ENCODE peak calls at places on chromosomes 2 and 18, in ten cellular contexts. One of them, this sample, is unnamed.

GRCh38 chr2:112059671-112060070 is 4.6 kb downstream of the TMEM87B start:
- DNase-seq in mammary epithelial cell: no peak
- DNase-seq in thoracic aorta: no peak
- DNase-seq in sigmoid colon: no peak
- DNase-seq in body of pancreas: no peak
- DNase-seq in mucosa of descending colon: no peak
- DNase-seq in heart right ventricle: no peak
- DNase-seq in mesendoderm: no peak
- DNase-seq in A549: no peak
- DNase-seq in OCI-LY7: no peak
- DNase-seq in this sample: no peak

GRCh38 chr2:200577000-200577399 is 8.8 kb upstream of the AOX1 start:
- DNase-seq in mammary epithelial cell: no peak
- DNase-seq in thoracic aorta: no peak
- DNase-seq in sigmoid colon: no peak
- DNase-seq in body of pancreas: no peak
- DNase-seq in mucosa of descending colon: no peak
- DNase-seq in heart right ventricle: no peak
- DNase-seq in mesendoderm: no peak
- DNase-seq in A549: no peak
- DNase-seq in OCI-LY7: no peak
- DNase-seq in this sample: no peak

GRCh38 chr2:98830573-98831145 is 99.7 kb upstream of the MGAT4A start:
- DNase-seq in mammary epithelial cell: no peak
- DNase-seq in thoracic aorta: no peak
- DNase-seq in sigmoid colon: no peak
- DNase-seq in body of pancreas: no peak
- DNase-seq in mucosa of descending colon: no peak
- DNase-seq in heart right ventricle: no peak
- DNase-seq in mesendoderm: no peak
- DNase-seq in A549: no peak
- DNase-seq in OCI-LY7: no peak
- DNase-seq in this sample: no peak

GRCh38 chr18:70039186-70039585 is 91.5 kb upstream of the CD226 start:
- DNase-seq in mammary epithelial cell: no peak
- DNase-seq in thoracic aorta: no peak
- DNase-seq in sigmoid colon: no peak
- DNase-seq in body of pancreas: no peak
- DNase-seq in mucosa of descending colon: no peak
- DNase-seq in heart right ventricle: no peak
- DNase-seq in mesendoderm: no peak
- DNase-seq in A549: no peak
- DNase-seq in OCI-LY7: no peak
- DNase-seq in this sample: no peak

GRCh38 chr18:26655614-26656400 is 107.5 kb upstream of the KCTD1 start:
- DNase-seq in mammary epithelial cell: peak; percentile 63
- DNase-seq in thoracic aorta: no peak
- DNase-seq in sigmoid colon: peak; percentile 79
- DNase-seq in body of pancreas: peak; percentile 60
- DNase-seq in mucosa of descending colon: peak; percentile 72
- DNase-seq in heart right ventricle: peak; percentile 62
- DNase-seq in mesendoderm: peak; percentile 89
- DNase-seq in A549: peak; percentile 31
- DNase-seq in OCI-LY7: no peak
- DNase-seq in this sample: peak; percentile 70

GRCh38 chr2:104755026-104755856 is 98.7 kb upstream of the POU3F3 start:
- DNase-seq in mammary epithelial cell: no peak
- DNase-seq in thoracic aorta: no peak
- DNase-seq in sigmoid colon: no peak
- DNase-seq in body of pancreas: no peak
- DNase-seq in mucosa of descending colon: no peak
- DNase-seq in heart right ventricle: no peak
- DNase-seq in mesendoderm: peak; percentile 40
- DNase-seq in A549: no peak
- DNase-seq in OCI-LY7: no peak
- DNase-seq in this sample: no peak

GRCh38 chr2:172093416-172094318 is 8.4 kb downstream of the DLX1 start:
- DNase-seq in mammary epithelial cell: no peak
- DNase-seq in thoracic aorta: no peak
- DNase-seq in sigmoid colon: no peak
- DNase-seq in body of pancreas: no peak
- DNase-seq in mucosa of descending colon: no peak
- DNase-seq in heart right ventricle: no peak
- DNase-seq in mesendoderm: no peak
- DNase-seq in A549: no peak
- DNase-seq in OCI-LY7: no peak
- DNase-seq in this sample: no peak

GRCh38 chr2:44680424-44680971 is 261.0 kb upstream of the SIX3 start:
- DNase-seq in mammary epithelial cell: no peak
- DNase-seq in thoracic aorta: no peak
- DNase-seq in sigmoid colon: no peak
- DNase-seq in body of pancreas: no peak
- DNase-seq in mucosa of descending colon: no peak
- DNase-seq in heart right ventricle: no peak
- DNase-seq in mesendoderm: peak; percentile 61
- DNase-seq in A549: no peak
- DNase-seq in OCI-LY7: no peak
- DNase-seq in this sample: no peak

GRCh38 chr18:46068763-46069162 is 3.3 kb downstream of the PSTPIP2 start:
- DNase-seq in mammary epithelial cell: peak; percentile 57
- DNase-seq in thoracic aorta: no peak
- DNase-seq in sigmoid colon: no peak
- DNase-seq in body of pancreas: no peak
- DNase-seq in mucosa of descending colon: no peak
- DNase-seq in heart right ventricle: no peak
- DNase-seq in mesendoderm: no peak
- DNase-seq in A549: no peak
- DNase-seq in OCI-LY7: no peak
- DNase-seq in this sample: no peak

GRCh38 chr2:147345246-147345645 is 499.6 kb upstream of the ACVR2A start:
- DNase-seq in mammary epithelial cell: peak; percentile 56
- DNase-seq in thoracic aorta: no peak
- DNase-seq in sigmoid colon: no peak
- DNase-seq in body of pancreas: no peak
- DNase-seq in mucosa of descending colon: no peak
- DNase-seq in heart right ventricle: no peak
- DNase-seq in mesendoderm: no peak
- DNase-seq in A549: no peak
- DNase-seq in OCI-LY7: no peak
- DNase-seq in this sample: no peak

GRCh38 chr18:25300492-25300891 is 51.5 kb downstream of the ZNF521 start:
- DNase-seq in mammary epithelial cell: no peak
- DNase-seq in thoracic aorta: no peak
- DNase-seq in sigmoid colon: no peak
- DNase-seq in body of pancreas: no peak
- DNase-seq in mucosa of descending colon: no peak
- DNase-seq in heart right ventricle: no peak
- DNase-seq in mesendoderm: no peak
- DNase-seq in A549: no peak
- DNase-seq in OCI-LY7: no peak
- DNase-seq in this sample: no peak

GRCh38 chr2:171432969-171433762 is 624 bp downstream of the METTL8 start:
- DNase-seq in mammary epithelial cell: peak; percentile 85
- DNase-seq in thoracic aorta: no peak
- DNase-seq in sigmoid colon: no peak
- DNase-seq in body of pancreas: peak; percentile 31
- DNase-seq in mucosa of descending colon: peak; percentile 66
- DNase-seq in heart right ventricle: no peak
- DNase-seq in mesendoderm: peak; percentile 76
- DNase-seq in A549: peak; percentile 33
- DNase-seq in OCI-LY7: peak; percentile 88
- DNase-seq in this sample: peak; percentile 34

GRCh38 chr2:26526105-26526504 is 48.2 kb upstream of the OTOF start:
- DNase-seq in mammary epithelial cell: no peak
- DNase-seq in thoracic aorta: no peak
- DNase-seq in sigmoid colon: no peak
- DNase-seq in body of pancreas: no peak
- DNase-seq in mucosa of descending colon: no peak
- DNase-seq in heart right ventricle: no peak
- DNase-seq in mesendoderm: no peak
- DNase-seq in A549: no peak
- DNase-seq in OCI-LY7: no peak
- DNase-seq in this sample: no peak

GRCh38 chr2:147438897-147439296 is 405.9 kb upstream of the ACVR2A start:
- DNase-seq in mammary epithelial cell: no peak
- DNase-seq in thoracic aorta: no peak
- DNase-seq in sigmoid colon: no peak
- DNase-seq in body of pancreas: no peak
- DNase-seq in mucosa of descending colon: no peak
- DNase-seq in heart right ventricle: no peak
- DNase-seq in mesendoderm: peak; percentile 26
- DNase-seq in A549: no peak
- DNase-seq in OCI-LY7: no peak
- DNase-seq in this sample: no peak

GRCh38 chr2:49490710-49491109 is 336.4 kb upstream of the FSHR start:
- DNase-seq in mammary epithelial cell: peak; percentile 35
- DNase-seq in thoracic aorta: no peak
- DNase-seq in sigmoid colon: no peak
- DNase-seq in body of pancreas: peak; percentile 51
- DNase-seq in mucosa of descending colon: peak; percentile 44
- DNase-seq in heart right ventricle: no peak
- DNase-seq in mesendoderm: peak; percentile 93
- DNase-seq in A549: peak; percentile 1
- DNase-seq in OCI-LY7: peak; percentile 29
- DNase-seq in this sample: peak; percentile 45

DNA sequence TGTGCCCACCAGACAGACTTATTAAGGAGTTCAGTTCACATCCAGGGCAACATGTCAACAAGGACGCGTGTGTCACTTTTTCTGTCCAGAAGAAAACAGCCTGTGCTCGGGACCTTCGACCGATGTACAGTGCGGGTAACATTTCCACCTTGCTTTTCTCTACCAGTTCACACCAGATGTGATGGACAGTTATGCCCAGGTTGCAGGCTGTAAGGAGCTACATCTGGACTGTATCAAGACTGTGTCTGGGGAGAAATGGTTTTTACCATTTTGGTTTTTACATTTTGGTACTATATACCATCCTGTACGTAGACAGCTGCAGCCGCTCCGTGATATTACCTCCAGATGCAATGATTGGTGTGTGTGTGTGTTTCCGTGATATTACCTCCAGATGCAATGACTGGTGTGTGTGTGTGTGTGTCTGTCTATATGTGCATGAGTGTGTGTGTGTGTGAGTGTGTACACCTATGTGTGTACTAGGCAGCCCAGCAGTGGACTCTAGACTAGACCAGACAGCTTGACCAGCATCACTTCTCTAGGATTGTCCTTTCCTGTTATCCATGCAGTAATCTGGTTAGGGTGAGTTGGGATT is 118.0 kb downstream of the COL6A3 start:
- DNase-seq in mammary epithelial cell: no peak
- DNase-seq in thoracic aorta: no peak
- DNase-seq in sigmoid colon: peak; percentile 61
- DNase-seq in body of pancreas: no peak
- DNase-seq in mucosa of descending colon: no peak
- DNase-seq in heart right ventricle: no peak
- DNase-seq in mesendoderm: no peak
- DNase-seq in A549: no peak
- DNase-seq in OCI-LY7: no peak
- DNase-seq in this sample: no peak
- H3K4me1 ChIP-seq in mammary epithelial cell: peaks cover 50% of the 10 kb centered on the region
- H3K4me1 ChIP-seq in thoracic aorta: peaks cover 10% of the 10 kb centered on the region
- H3K4me1 ChIP-seq in sigmoid colon: peaks cover 80% of the 10 kb centered on the region
- H3K4me1 ChIP-seq in body of pancreas: peaks cover 12% of the 10 kb centered on the region
- H3K4me1 ChIP-seq in mucosa of descending colon: peaks cover 7% of the 10 kb centered on the region
- H3K4me1 ChIP-seq in heart right ventricle: peaks cover 7% of the 10 kb centered on the region
- H3K4me1 ChIP-seq in mesendoderm: no peaks in the 10 kb centered on the region
- H3K4me1 ChIP-seq in A549: peaks cover 27% of the 10 kb centered on the region
- H3K4me1 ChIP-seq in OCI-LY7: no peaks in the 10 kb centered on the region
- H3K4me1 ChIP-seq in this sample: peaks cover 27% of the 10 kb centered on the region

DNA sequence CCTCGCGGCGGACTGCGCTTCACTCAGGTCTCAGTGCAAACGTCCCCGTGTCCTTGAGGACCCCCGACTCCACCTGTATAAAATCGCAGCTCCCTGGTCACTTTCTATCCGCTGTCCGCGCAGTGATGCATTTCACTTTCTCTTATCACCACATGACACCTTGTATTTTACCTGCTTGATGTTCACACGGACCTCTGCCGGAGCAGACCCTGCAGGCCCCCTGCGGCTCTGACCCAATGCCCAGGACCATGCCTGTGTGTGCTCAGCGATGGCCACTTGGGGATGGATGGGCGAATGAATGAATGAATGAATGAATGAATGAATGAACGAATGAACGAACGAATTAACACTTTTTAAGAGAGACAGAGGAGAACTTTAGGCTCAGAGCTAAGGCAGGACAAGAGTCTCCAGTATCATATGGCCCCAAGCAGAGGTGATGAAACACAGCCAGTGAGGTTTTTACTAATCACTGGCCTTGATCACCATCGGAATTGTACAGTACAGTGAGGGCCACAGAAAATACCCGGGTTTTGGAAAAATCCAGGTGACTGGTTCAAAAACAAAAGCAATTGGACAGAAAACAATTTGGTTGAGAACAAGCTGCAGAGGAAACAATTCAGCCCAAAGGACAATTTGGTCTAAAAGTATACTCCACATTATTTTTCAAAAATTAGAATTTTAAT is 12.3 kb downstream of the ASPRV1 start:
- DNase-seq in mammary epithelial cell: no peak
- DNase-seq in thoracic aorta: no peak
- DNase-seq in sigmoid colon: no peak
- DNase-seq in body of pancreas: no peak
- DNase-seq in mucosa of descending colon: no peak
- DNase-seq in heart right ventricle: no peak
- DNase-seq in mesendoderm: no peak
- DNase-seq in A549: no peak
- DNase-seq in OCI-LY7: no peak
- DNase-seq in this sample: no peak
- H3K4me1 ChIP-seq in mammary epithelial cell: peaks cover 27% of the 10 kb centered on the region
- H3K4me1 ChIP-seq in thoracic aorta: no peaks in the 10 kb centered on the region
- H3K4me1 ChIP-seq in sigmoid colon: peaks cover 4% of the 10 kb centered on the region
- H3K4me1 ChIP-seq in body of pancreas: no peaks in the 10 kb centered on the region
- H3K4me1 ChIP-seq in mucosa of descending colon: no peaks in the 10 kb centered on the region
- H3K4me1 ChIP-seq in heart right ventricle: no peaks in the 10 kb centered on the region
- H3K4me1 ChIP-seq in mesendoderm: no peaks in the 10 kb centered on the region
- H3K4me1 ChIP-seq in A549: peaks cover 19% of the 10 kb centered on the region
- H3K4me1 ChIP-seq in OCI-LY7: peaks cover 17% of the 10 kb centered on the region
- H3K4me1 ChIP-seq in this sample: peaks cover 44% of the 10 kb centered on the region

DNA sequence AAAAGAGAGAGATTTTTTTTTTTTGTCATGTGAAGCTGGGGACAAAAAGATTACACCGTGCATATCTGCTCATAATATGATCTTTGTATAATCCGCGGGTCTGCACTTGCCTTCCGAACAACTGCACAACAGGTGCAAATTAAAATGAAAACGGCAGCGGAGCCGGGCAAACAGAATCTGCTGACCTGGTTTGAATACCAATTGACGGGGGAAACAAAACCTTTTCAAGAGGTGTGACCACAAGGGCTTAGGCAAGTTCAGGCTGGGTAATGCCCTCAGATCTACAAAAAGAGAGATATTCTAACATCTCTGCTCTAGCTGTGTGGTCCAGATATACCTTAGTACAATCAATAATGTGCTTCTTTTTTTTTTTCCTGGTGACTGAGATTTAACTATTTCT is 88.5 kb downstream of the ZEB2 start:
- DNase-seq in mammary epithelial cell: no peak
- DNase-seq in thoracic aorta: no peak
- DNase-seq in sigmoid colon: no peak
- DNase-seq in body of pancreas: no peak
- DNase-seq in mucosa of descending colon: no peak
- DNase-seq in heart right ventricle: no peak
- DNase-seq in mesendoderm: peak; percentile 49
- DNase-seq in A549: no peak
- DNase-seq in OCI-LY7: peak; percentile 45
- DNase-seq in this sample: no peak
- H3K4me1 ChIP-seq in mammary epithelial cell: no peaks in the 10 kb centered on the region
- H3K4me1 ChIP-seq in thoracic aorta: peaks cover 36% of the 10 kb centered on the region
- H3K4me1 ChIP-seq in sigmoid colon: peaks cover 13% of the 10 kb centered on the region
- H3K4me1 ChIP-seq in body of pancreas: peaks cover 7% of the 10 kb centered on the region
- H3K4me1 ChIP-seq in mucosa of descending colon: no peaks in the 10 kb centered on the region
- H3K4me1 ChIP-seq in heart right ventricle: peaks cover 26% of the 10 kb centered on the region
- H3K4me1 ChIP-seq in mesendoderm: peaks cover 6% of the 10 kb centered on the region
- H3K4me1 ChIP-seq in A549: peaks cover 10% of the 10 kb centered on the region
- H3K4me1 ChIP-seq in OCI-LY7: peaks cover 18% of the 10 kb centered on the region
- H3K4me1 ChIP-seq in this sample: peaks cover 45% of the 10 kb centered on the region

GRCh38 chr2:207090389-207090788 is 75.4 kb downstream of the KLF7 start:
- DNase-seq in mammary epithelial cell: no peak
- DNase-seq in thoracic aorta: no peak
- DNase-seq in sigmoid colon: no peak
- DNase-seq in body of pancreas: no peak
- DNase-seq in mucosa of descending colon: no peak
- DNase-seq in heart right ventricle: no peak
- DNase-seq in mesendoderm: no peak
- DNase-seq in A549: no peak
- DNase-seq in OCI-LY7: no peak
- DNase-seq in this sample: no peak
- H3K4me1 ChIP-seq in mammary epithelial cell: no peaks in the 10 kb centered on the region
- H3K4me1 ChIP-seq in thoracic aorta: peaks cover 35% of the 10 kb centered on the region
- H3K4me1 ChIP-seq in sigmoid colon: peaks cover 50% of the 10 kb centered on the region
- H3K4me1 ChIP-seq in body of pancreas: no peaks in the 10 kb centered on the region
- H3K4me1 ChIP-seq in mucosa of descending colon: no peaks in the 10 kb centered on the region
- H3K4me1 ChIP-seq in heart right ventricle: peaks cover 74% of the 10 kb centered on the region
- H3K4me1 ChIP-seq in mesendoderm: peaks cover 14% of the 10 kb centered on the region
- H3K4me1 ChIP-seq in A549: peaks cover 16% of the 10 kb centered on the region
- H3K4me1 ChIP-seq in OCI-LY7: no peaks in the 10 kb centered on the region
- H3K4me1 ChIP-seq in this sample: peaks cover 20% of the 10 kb centered on the region

This sample was measured in stomach.